ENCODE peak calls at places on chromosomes 4 and X, in four cellular contexts. U, Y, D and L are unnamed samples.

GRCh38 chr4:134145369-134145768 is 56.2 kb downstream of the PABPC4L start:
- DNase-seq in D (no peak), U (no peak), Y (no peak), L (no peak)

GRCh38 chrX:129980043-129980442 is 2.4 kb upstream of the BCORL1 start:
- DNase-seq in D (no peak), U (peak; percentile 65), Y (no peak), L (peak; percentile 36)

GRCh38 chr4:813900-814299 is 12.0 kb downstream of the CPLX1 start:
- DNase-seq in D (no peak), U (no peak), Y (no peak), L (no peak)

GRCh38 chrX:136130931-136131843 is 16.1 kb upstream of the FHL1 start:
- DNase-seq in D (no peak), Y (no peak), U (no peak), L (no peak)

GRCh38 chr4:139973015-139973414 is 181.0 kb downstream of the MAML3 start:
- DNase-seq in U (no peak), Y (no peak), D (no peak), L (no peak)

GRCh38 chr4:153137168-153137567 is 67.1 kb upstream of the TRIM2 start:
- DNase-seq in U (no peak), Y (no peak), D (no peak), L (no peak)

GRCh38 chrX:30835373-30835772 is 53.7 kb downstream of the TAB3 start:
- DNase-seq in D (no peak), U (no peak), Y (no peak), L (no peak)

GRCh38 chrX:117996918-117997480 is 119.6 kb downstream of the KLHL13 start:
- DNase-seq in D (no peak), Y (no peak), U (peak; percentile 14), L (no peak)

GRCh38 chrX:21586001-21586400 is 72.1 kb downstream of the KLHL34 start:
- DNase-seq in U (no peak), Y (no peak), D (no peak), L (no peak)

GRCh38 chr4:66639361-66639760 is 905.9 kb downstream of the CENPC start:
- DNase-seq in U (no peak), Y (no peak), D (no peak), L (no peak)

DNA sequence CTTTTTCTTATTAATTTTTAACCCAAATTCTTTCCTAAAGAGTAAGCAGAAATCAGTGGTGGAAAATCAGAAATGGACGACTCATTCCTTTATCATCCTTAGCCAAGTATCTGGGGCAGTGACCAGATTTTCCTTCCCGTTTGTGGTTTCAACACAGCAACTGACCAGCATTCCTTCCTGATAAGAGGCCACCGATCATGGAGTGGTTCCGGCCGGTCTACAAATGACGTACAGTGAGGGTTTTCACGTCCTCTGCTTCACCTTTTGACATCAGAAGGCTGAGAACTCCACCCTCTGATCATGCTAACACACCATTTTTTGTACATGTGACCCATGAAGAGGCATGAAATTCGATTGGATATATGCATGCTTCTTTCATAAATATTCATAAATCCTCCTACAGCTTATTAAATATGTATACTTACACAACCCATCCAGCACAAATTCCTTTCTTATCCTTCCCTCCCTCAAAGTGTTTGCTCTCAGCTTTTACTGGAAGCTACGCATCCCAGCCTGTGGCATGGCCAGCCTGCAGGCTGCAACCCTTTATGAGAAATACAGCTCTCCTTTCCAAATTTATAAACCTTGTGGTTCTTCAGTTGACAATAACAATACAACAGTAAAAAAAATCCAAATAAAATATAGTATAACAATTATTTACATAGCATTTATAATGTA is 173.0 kb upstream of the CASK start:
- DNase-seq in U (no peak), Y (no peak), D (no peak), L (no peak)
- TF ChIP-seq POLR2AphosphoS5 in U (no peak), Y (no peak), D (no peak), L (no peak)

GRCh38 chr4:137125011-137125410 is 407.3 kb downstream of the PCDH18 start:
- DNase-seq in U (no peak), Y (no peak), D (no peak), L (no peak)

GRCh38 chr4:137129471-137130244 is 402.6 kb downstream of the PCDH18 start:
- DNase-seq in Y (no peak), D (no peak), U (no peak), L (no peak)

GRCh38 chr4:137122876-137123275 is 409.4 kb downstream of the PCDH18 start:
- DNase-seq in Y (no peak), D (no peak), U (no peak), L (no peak)

DNA sequence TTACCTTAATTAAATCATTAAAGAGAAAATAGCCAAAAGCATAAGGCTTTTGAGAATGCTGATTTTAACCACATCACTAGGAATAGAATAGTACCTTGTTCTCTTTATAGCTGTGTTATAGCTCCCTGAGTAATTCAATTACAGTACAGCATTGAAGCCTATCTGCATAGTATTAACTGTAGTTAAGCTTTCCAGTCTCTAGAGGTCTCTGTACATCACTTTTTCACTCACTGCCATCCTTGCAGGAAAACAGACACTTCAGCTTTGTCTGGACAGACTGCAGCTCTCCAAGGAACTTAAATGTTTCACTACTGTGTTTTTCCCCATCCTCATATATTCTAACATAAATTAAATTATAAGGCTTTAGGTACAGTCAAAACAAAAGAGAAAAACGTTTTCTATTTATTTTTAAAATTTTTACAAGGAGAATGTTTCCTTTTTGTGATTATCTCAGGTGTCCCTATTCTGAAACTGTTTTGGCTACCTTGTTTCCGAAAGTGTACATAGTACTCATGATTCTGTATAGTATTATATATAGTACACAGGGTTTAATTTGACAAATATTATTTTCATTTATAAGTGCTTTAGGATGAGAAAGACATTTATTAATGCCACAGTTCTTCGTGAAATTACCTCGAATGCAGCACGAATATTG is 407.9 kb downstream of the PCDH18 start:
- DNase-seq in U (peak; percentile 42), Y (no peak), D (no peak), L (no peak)
- TF ChIP-seq TAF1 in U (no peak), Y (no peak), D (no peak), L (no peak)

DNA sequence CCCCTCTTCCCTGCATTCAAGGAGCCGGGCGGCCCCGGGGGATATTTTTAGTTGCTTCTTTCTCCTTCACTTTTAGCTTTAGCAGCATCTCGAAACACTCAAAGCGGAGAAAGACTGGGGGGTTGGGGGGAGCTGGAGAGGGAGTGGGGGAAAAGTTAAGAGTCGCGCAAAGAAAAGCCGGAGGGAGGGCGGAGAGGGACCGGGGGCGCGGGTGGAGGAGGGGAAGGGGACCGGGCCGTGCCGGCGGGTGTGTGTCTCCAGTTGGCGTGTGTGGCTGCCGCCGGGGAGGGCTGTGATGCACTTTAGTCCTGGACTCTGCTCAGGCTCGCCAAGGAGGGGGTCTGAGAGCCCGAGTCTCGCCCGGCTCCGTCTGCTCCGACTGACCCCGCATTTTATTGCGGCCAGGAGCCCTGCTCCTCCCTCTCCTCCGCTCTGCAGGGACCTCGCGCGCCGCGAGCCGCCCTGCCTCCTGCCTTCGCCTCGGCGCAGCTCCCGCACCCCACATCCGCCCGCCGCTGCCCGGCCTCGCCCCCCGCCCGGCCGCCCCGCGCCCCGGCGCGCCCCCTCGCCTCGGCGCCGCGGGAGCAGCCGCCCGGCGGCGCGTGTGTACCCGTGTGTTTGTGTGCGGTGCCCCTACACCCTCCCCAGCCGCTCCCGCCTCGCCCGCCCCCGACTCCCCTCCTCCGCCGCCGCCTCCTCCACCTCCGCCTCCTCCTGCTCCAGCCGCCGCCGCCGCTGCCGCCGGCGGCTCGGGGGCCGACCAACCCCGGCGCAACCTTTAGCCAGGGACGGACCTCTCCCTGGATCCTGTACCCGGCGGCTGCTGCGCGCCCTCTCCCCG is 1.4 kb downstream of the ZNF827 start:
- DNase-seq in D (peak; percentile 40), Y (peak; percentile 25), U (peak; percentile 83), L (peak; percentile 41)
- TF ChIP-seq POLR2AphosphoS5 in D (peak; percentile 63), Y (no peak), U (peak; percentile 72), L (peak; percentile 58)

GRCh38 chr4:8192748-8193738 is 6.0 kb upstream of the SH3TC1 start:
- DNase-seq in Y (no peak), D (peak; percentile 66), U (peak; percentile 78), L (peak; percentile 64)
- TF ChIP-seq TAF1 in Y (no peak), D (no peak), U (no peak), L (no peak)

DNA sequence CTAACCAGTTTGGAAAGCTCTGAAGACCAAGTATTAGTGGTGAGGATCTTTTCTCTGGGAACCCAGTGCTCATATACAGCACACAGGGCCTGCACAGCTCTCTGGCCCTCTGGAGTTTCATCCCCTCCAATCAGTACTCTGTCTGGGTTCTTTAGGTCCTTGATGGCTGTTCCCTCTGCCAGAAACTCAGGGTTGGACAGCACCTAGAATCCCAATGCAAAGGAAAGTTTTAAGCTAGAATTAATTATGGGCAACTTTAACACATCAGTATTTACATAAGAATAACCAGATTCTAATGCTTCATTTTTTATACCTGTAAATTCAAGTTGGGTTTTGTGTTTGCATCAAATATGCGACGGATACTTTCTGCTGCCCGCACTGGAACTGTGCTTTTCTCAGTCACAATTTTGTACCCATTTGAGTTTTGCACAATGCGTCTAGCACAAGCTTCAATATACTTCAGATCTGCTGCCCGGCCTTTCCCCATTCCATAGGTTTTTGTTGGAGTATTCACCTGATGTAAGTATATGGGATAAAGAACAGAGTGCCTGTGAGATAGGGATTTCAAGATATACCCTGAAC is 16.8 kb downstream of the UGDH start:
- DNase-seq in D (no peak), Y (no peak), U (no peak), L (no peak)
- TF ChIP-seq POLR2AphosphoS5 in D (no peak), Y (no peak), U (no peak), L (no peak)